ENCODE peak calls at places on chromosomes 6 and 20, in seven cellular contexts. One of them, this sample, is unnamed.

GRCh38 chr6:56220078-56220477 is 27.3 kb downstream of the COL21A1 start:
- DNase-seq in activated CD8-positive, alpha-beta T cell treated with anti-CD3 and anti-CD28 coated beads, Interleukin-2, amount 10 ng/mL, durations not matched to agents 7 days and 5 days: no peak
- DNase-seq in activated T-cell treated with anti-CD3 and anti-CD28 coated beads for 1 hour: no peak
- DNase-seq in Jurkat, Clone E6-1: no peak
- DNase-seq in stimulated activated CD4-positive, alpha-beta T cell treated with anti-CD3 and anti-CD28 coated beads, Interleukin-15, amount 100 ng/mL, for 24 hours: no peak
- DNase-seq in SHP77 treated with DMSO at 0.1 percent for 48 hours: no peak
- DNase-seq in stimulated activated naive CD4-positive, alpha-beta T cell: no peak
- DNase-seq in this sample: no peak

GRCh38 chr20:16363832-16364687 is 209.2 kb downstream of the KIF16B start:
- DNase-seq in Jurkat, Clone E6-1: no peak
- DNase-seq in activated T-cell treated with anti-CD3 and anti-CD28 coated beads for 1 hour: no peak
- DNase-seq in stimulated activated CD4-positive, alpha-beta T cell treated with anti-CD3 and anti-CD28 coated beads, Interleukin-15, amount 100 ng/mL, for 24 hours: no peak
- DNase-seq in SHP77 treated with DMSO at 0.1 percent for 48 hours: no peak
- DNase-seq in activated CD8-positive, alpha-beta T cell treated with anti-CD3 and anti-CD28 coated beads, Interleukin-2, amount 10 ng/mL, durations not matched to agents 7 days and 5 days: no peak
- DNase-seq in stimulated activated naive CD4-positive, alpha-beta T cell: no peak
- DNase-seq in this sample: no peak

GRCh38 chr20:17470521-17470920 is 60.7 kb downstream of the BFSP1 start:
- DNase-seq in activated CD8-positive, alpha-beta T cell treated with anti-CD3 and anti-CD28 coated beads, Interleukin-2, amount 10 ng/mL, durations not matched to agents 7 days and 5 days: no peak
- DNase-seq in stimulated activated naive CD4-positive, alpha-beta T cell: no peak
- DNase-seq in Jurkat, Clone E6-1: no peak
- DNase-seq in SHP77 treated with DMSO at 0.1 percent for 48 hours: no peak
- DNase-seq in activated T-cell treated with anti-CD3 and anti-CD28 coated beads for 1 hour: no peak
- DNase-seq in stimulated activated CD4-positive, alpha-beta T cell treated with anti-CD3 and anti-CD28 coated beads, Interleukin-15, amount 100 ng/mL, for 24 hours: no peak
- DNase-seq in this sample: no peak

GRCh38 chr20:40941023-40941655 is 87.5 kb upstream of the TOP1 start:
- DNase-seq in SHP77 treated with DMSO at 0.1 percent for 48 hours: no peak
- DNase-seq in activated T-cell treated with anti-CD3 and anti-CD28 coated beads for 1 hour: no peak
- DNase-seq in stimulated activated naive CD4-positive, alpha-beta T cell: no peak
- DNase-seq in activated CD8-positive, alpha-beta T cell treated with anti-CD3 and anti-CD28 coated beads, Interleukin-2, amount 10 ng/mL, durations not matched to agents 7 days and 5 days: no peak
- DNase-seq in stimulated activated CD4-positive, alpha-beta T cell treated with anti-CD3 and anti-CD28 coated beads, Interleukin-15, amount 100 ng/mL, for 24 hours: no peak
- DNase-seq in Jurkat, Clone E6-1: peak
- DNase-seq in this sample: no peak

GRCh38 chr6:107108201-107108890 is 7.0 kb downstream of the BEND3 start:
- DNase-seq in activated CD8-positive, alpha-beta T cell treated with anti-CD3 and anti-CD28 coated beads, Interleukin-2, amount 10 ng/mL, durations not matched to agents 7 days and 5 days: no peak
- DNase-seq in stimulated activated CD4-positive, alpha-beta T cell treated with anti-CD3 and anti-CD28 coated beads, Interleukin-15, amount 100 ng/mL, for 24 hours: no peak
- DNase-seq in stimulated activated naive CD4-positive, alpha-beta T cell: no peak
- DNase-seq in Jurkat, Clone E6-1: no peak
- DNase-seq in SHP77 treated with DMSO at 0.1 percent for 48 hours: no peak
- DNase-seq in activated T-cell treated with anti-CD3 and anti-CD28 coated beads for 1 hour: no peak
- DNase-seq in this sample: no peak

GRCh38 chr6:6798430-6798829 is 209.9 kb downstream of the LY86 start:
- DNase-seq in stimulated activated CD4-positive, alpha-beta T cell treated with anti-CD3 and anti-CD28 coated beads, Interleukin-15, amount 100 ng/mL, for 24 hours: peak
- DNase-seq in SHP77 treated with DMSO at 0.1 percent for 48 hours: no peak
- DNase-seq in stimulated activated naive CD4-positive, alpha-beta T cell: no peak
- DNase-seq in activated T-cell treated with anti-CD3 and anti-CD28 coated beads for 1 hour: no peak
- DNase-seq in Jurkat, Clone E6-1: no peak
- DNase-seq in activated CD8-positive, alpha-beta T cell treated with anti-CD3 and anti-CD28 coated beads, Interleukin-2, amount 10 ng/mL, durations not matched to agents 7 days and 5 days: peak
- DNase-seq in this sample: no peak

GRCh38 chr20:62606551-62607201 is 35.6 kb upstream of the SLCO4A1 start:
- DNase-seq in activated T-cell treated with anti-CD3 and anti-CD28 coated beads for 1 hour: no peak
- DNase-seq in SHP77 treated with DMSO at 0.1 percent for 48 hours: no peak
- DNase-seq in Jurkat, Clone E6-1: no peak
- DNase-seq in stimulated activated CD4-positive, alpha-beta T cell treated with anti-CD3 and anti-CD28 coated beads, Interleukin-15, amount 100 ng/mL, for 24 hours: no peak
- DNase-seq in stimulated activated naive CD4-positive, alpha-beta T cell: no peak
- DNase-seq in activated CD8-positive, alpha-beta T cell treated with anti-CD3 and anti-CD28 coated beads, Interleukin-2, amount 10 ng/mL, durations not matched to agents 7 days and 5 days: no peak
- DNase-seq in this sample: peak

GRCh38 chr20:9129756-9130155 is 60.9 kb downstream of the PLCB4 start:
- DNase-seq in stimulated activated naive CD4-positive, alpha-beta T cell: no peak
- DNase-seq in stimulated activated CD4-positive, alpha-beta T cell treated with anti-CD3 and anti-CD28 coated beads, Interleukin-15, amount 100 ng/mL, for 24 hours: no peak
- DNase-seq in Jurkat, Clone E6-1: no peak
- DNase-seq in activated T-cell treated with anti-CD3 and anti-CD28 coated beads for 1 hour: no peak
- DNase-seq in activated CD8-positive, alpha-beta T cell treated with anti-CD3 and anti-CD28 coated beads, Interleukin-2, amount 10 ng/mL, durations not matched to agents 7 days and 5 days: no peak
- DNase-seq in SHP77 treated with DMSO at 0.1 percent for 48 hours: no peak
- DNase-seq in this sample: no peak

GRCh38 chr6:9896806-9897205 is 518.1 kb downstream of the TFAP2A start:
- DNase-seq in stimulated activated naive CD4-positive, alpha-beta T cell: no peak
- DNase-seq in stimulated activated CD4-positive, alpha-beta T cell treated with anti-CD3 and anti-CD28 coated beads, Interleukin-15, amount 100 ng/mL, for 24 hours: no peak
- DNase-seq in activated T-cell treated with anti-CD3 and anti-CD28 coated beads for 1 hour: no peak
- DNase-seq in Jurkat, Clone E6-1: no peak
- DNase-seq in SHP77 treated with DMSO at 0.1 percent for 48 hours: no peak
- DNase-seq in activated CD8-positive, alpha-beta T cell treated with anti-CD3 and anti-CD28 coated beads, Interleukin-2, amount 10 ng/mL, durations not matched to agents 7 days and 5 days: no peak
- DNase-seq in this sample: no peak

GRCh38 chr6:42193491-42193894 is 1.3 kb downstream of the GUCA1B start:
- DNase-seq in stimulated activated naive CD4-positive, alpha-beta T cell: no peak
- DNase-seq in activated CD8-positive, alpha-beta T cell treated with anti-CD3 and anti-CD28 coated beads, Interleukin-2, amount 10 ng/mL, durations not matched to agents 7 days and 5 days: no peak
- DNase-seq in Jurkat, Clone E6-1: no peak
- DNase-seq in stimulated activated CD4-positive, alpha-beta T cell treated with anti-CD3 and anti-CD28 coated beads, Interleukin-15, amount 100 ng/mL, for 24 hours: no peak
- DNase-seq in activated T-cell treated with anti-CD3 and anti-CD28 coated beads for 1 hour: no peak
- DNase-seq in SHP77 treated with DMSO at 0.1 percent for 48 hours: no peak
- DNase-seq in this sample: no peak

GRCh38 chr6:35425284-35425683 is 26.9 kb upstream of the FANCE start:
- DNase-seq in Jurkat, Clone E6-1: no peak
- DNase-seq in activated T-cell treated with anti-CD3 and anti-CD28 coated beads for 1 hour: no peak
- DNase-seq in activated CD8-positive, alpha-beta T cell treated with anti-CD3 and anti-CD28 coated beads, Interleukin-2, amount 10 ng/mL, durations not matched to agents 7 days and 5 days: no peak
- DNase-seq in stimulated activated CD4-positive, alpha-beta T cell treated with anti-CD3 and anti-CD28 coated beads, Interleukin-15, amount 100 ng/mL, for 24 hours: no peak
- DNase-seq in stimulated activated naive CD4-positive, alpha-beta T cell: no peak
- DNase-seq in SHP77 treated with DMSO at 0.1 percent for 48 hours: no peak
- DNase-seq in this sample: no peak

GRCh38 chr6:36962874-36963273 is 8.3 kb downstream of the PI16 start:
- DNase-seq in stimulated activated CD4-positive, alpha-beta T cell treated with anti-CD3 and anti-CD28 coated beads, Interleukin-15, amount 100 ng/mL, for 24 hours: peak
- DNase-seq in SHP77 treated with DMSO at 0.1 percent for 48 hours: no peak
- DNase-seq in stimulated activated naive CD4-positive, alpha-beta T cell: peak
- DNase-seq in activated T-cell treated with anti-CD3 and anti-CD28 coated beads for 1 hour: peak
- DNase-seq in activated CD8-positive, alpha-beta T cell treated with anti-CD3 and anti-CD28 coated beads, Interleukin-2, amount 10 ng/mL, durations not matched to agents 7 days and 5 days: peak
- DNase-seq in Jurkat, Clone E6-1: peak
- DNase-seq in this sample: peak

GRCh38 chr20:47016068-47016664 is 121.5 kb downstream of the EYA2 start:
- DNase-seq in stimulated activated CD4-positive, alpha-beta T cell treated with anti-CD3 and anti-CD28 coated beads, Interleukin-15, amount 100 ng/mL, for 24 hours: no peak
- DNase-seq in activated CD8-positive, alpha-beta T cell treated with anti-CD3 and anti-CD28 coated beads, Interleukin-2, amount 10 ng/mL, durations not matched to agents 7 days and 5 days: no peak
- DNase-seq in stimulated activated naive CD4-positive, alpha-beta T cell: no peak
- DNase-seq in SHP77 treated with DMSO at 0.1 percent for 48 hours: no peak
- DNase-seq in activated T-cell treated with anti-CD3 and anti-CD28 coated beads for 1 hour: no peak
- DNase-seq in Jurkat, Clone E6-1: no peak
- DNase-seq in this sample: no peak

GRCh38 chr6:136676075-136676474 is 116.2 kb downstream of the MAP3K5 start:
- DNase-seq in stimulated activated CD4-positive, alpha-beta T cell treated with anti-CD3 and anti-CD28 coated beads, Interleukin-15, amount 100 ng/mL, for 24 hours: no peak
- DNase-seq in stimulated activated naive CD4-positive, alpha-beta T cell: no peak
- DNase-seq in activated CD8-positive, alpha-beta T cell treated with anti-CD3 and anti-CD28 coated beads, Interleukin-2, amount 10 ng/mL, durations not matched to agents 7 days and 5 days: no peak
- DNase-seq in Jurkat, Clone E6-1: no peak
- DNase-seq in activated T-cell treated with anti-CD3 and anti-CD28 coated beads for 1 hour: no peak
- DNase-seq in SHP77 treated with DMSO at 0.1 percent for 48 hours: no peak
- DNase-seq in this sample: no peak

GRCh38 chr6:11766589-11767450 is 11.8 kb downstream of the ADTRP start:
- DNase-seq in SHP77 treated with DMSO at 0.1 percent for 48 hours: no peak
- DNase-seq in stimulated activated CD4-positive, alpha-beta T cell treated with anti-CD3 and anti-CD28 coated beads, Interleukin-15, amount 100 ng/mL, for 24 hours: no peak
- DNase-seq in Jurkat, Clone E6-1: no peak
- DNase-seq in stimulated activated naive CD4-positive, alpha-beta T cell: no peak
- DNase-seq in activated CD8-positive, alpha-beta T cell treated with anti-CD3 and anti-CD28 coated beads, Interleukin-2, amount 10 ng/mL, durations not matched to agents 7 days and 5 days: no peak
- DNase-seq in activated T-cell treated with anti-CD3 and anti-CD28 coated beads for 1 hour: no peak
- DNase-seq in this sample: peak